ENCODE peak calls at places on chromosomes 4 and X, in nine cellular contexts. Y is activated T-cell treated with anti-CD3 and anti-CD28 coated beads for 48 hours, E is smooth muscle cell of the brain vasculature, B is adipocyte, P is GM20000, H is T-helper 9 cell, V is AG04449, L is lung microvascular endothelial cell, D is Calu3. Z is an unnamed sample.

GRCh38 chr4:31613946-31614623 is 893.9 kb downstream of the PCDH7 start:
- DNase-seq in P (no peak), E (no peak), Y (no peak), H (no peak), L (no peak), D (no peak), B (no peak), V (no peak), Z (no peak)

GRCh38 chrX:41931591-41931990 is 8.2 kb upstream of the CASK start:
- DNase-seq in V (no peak), H (no peak), D (no peak), E (no peak), B (no peak), L (no peak), Y (no peak), P (no peak), Z (no peak)

GRCh38 chrX:14095702-14096101 is 66.0 kb upstream of the GEMIN8 start:
- DNase-seq in B (peak), D (peak), Y (peak), P (peak), L (peak), H (peak), E (peak), V (no peak), Z (peak)

GRCh38 chr4:174286870-174287269 is 3.2 kb downstream of the CEP44 start:
- DNase-seq in B (no peak), L (no peak), H (no peak), P (no peak), D (no peak), Y (no peak), V (no peak), E (no peak), Z (no peak)

GRCh38 chr4:168516841-168517240 is 20.0 kb downstream of the PALLD start:
- DNase-seq in E (no peak), D (no peak), B (no peak), P (no peak), H (no peak), Y (no peak), V (no peak), L (peak), Z (no peak)

GRCh38 chr4:116752027-116752426 is 333.3 kb downstream of the TRAM1L1 start:
- DNase-seq in B (no peak), L (no peak), E (no peak), H (no peak), V (no peak), D (no peak), Y (no peak), P (no peak), Z (no peak)

GRCh38 chr4:99947608-99948007 is 1.2 kb upstream of the DNAJB14 start:
- DNase-seq in Y (no peak), D (no peak), B (peak), P (no peak), E (no peak), L (no peak), V (no peak), H (no peak), Z (no peak)

GRCh38 chrX:69503835-69504625 is at the start of gene NALF2:
- DNase-seq in H (no peak), V (no peak), L (peak), Y (peak), P (peak), D (peak), E (no peak), B (peak), Z (no peak)

GRCh38 chr4:156113138-156113537 is 159.5 kb upstream of the CTSO start:
- DNase-seq in P (no peak), E (no peak), V (no peak), L (no peak), Y (no peak), D (no peak), B (no peak), H (no peak), Z (no peak)

GRCh38 chrX:24838624-24839023 is 144.9 kb downstream of the POLA1 start:
- DNase-seq in B (peak), P (peak), V (no peak), Y (no peak), E (peak), L (peak), D (peak), H (no peak), Z (no peak)

GRCh38 chr4:80183196-80184052 is 13.9 kb upstream of the PRDM8 start:
- DNase-seq in B (no peak), V (no peak), L (no peak), D (no peak), E (no peak), Y (no peak), H (peak), P (peak), Z (peak)

GRCh38 chr4:40323866-40324265 is 11.3 kb upstream of the CHRNA9 start:
- DNase-seq in B (no peak), D (no peak), H (no peak), Y (no peak), L (no peak), V (no peak), P (no peak), E (no peak), Z (no peak)

GRCh38 chrX:77065896-77066295 is 381.3 kb upstream of the FGF16 start:
- DNase-seq in P (no peak), V (no peak), H (no peak), E (no peak), Y (no peak), B (no peak), L (no peak), D (no peak), Z (no peak)

GRCh38 chrX:14694631-14695030 is 165.3 kb downstream of the GLRA2 start:
- DNase-seq in D (no peak), H (no peak), Y (no peak), L (no peak), B (no peak), E (no peak), P (no peak), V (peak), Z (no peak)

GRCh38 chrX:100674705-100675104 is 30.7 kb downstream of the SRPX2 start:
- DNase-seq in P (no peak), H (no peak), B (no peak), Y (no peak), V (no peak), D (no peak), E (no peak), L (no peak), Z (no peak)

GRCh38 chr4:92265066-92265465 is 38.7 kb upstream of the GRID2 start:
- DNase-seq in P (no peak), L (no peak), Y (no peak), B (peak), V (no peak), E (peak), D (no peak), H (no peak), Z (no peak)

GRCh38 chr4:129514852-129515251 is 418.9 kb downstream of the C4orf33 start:
- DNase-seq in D (no peak), H (no peak), L (no peak), Y (no peak), V (no peak), P (no peak), B (no peak), E (no peak), Z (no peak)

GRCh38 chrX:148629435-148629834 is 129.0 kb downstream of the AFF2 start:
- DNase-seq in L (no peak), P (no peak), B (no peak), V (no peak), Y (no peak), D (no peak), H (no peak), E (no peak), Z (no peak)

GRCh38 chr4:184848510-184848909 is 22.7 kb upstream of the ACSL1 start:
- DNase-seq in Y (no peak), P (no peak), V (no peak), E (no peak), B (no peak), L (no peak), D (no peak), H (no peak), Z (no peak)

GRCh38 chr4:184000457-184001395 is 95.6 kb downstream of the STOX2 start:
- DNase-seq in P (no peak), B (no peak), E (no peak), H (no peak), L (no peak), Y (no peak), D (peak), V (no peak), Z (no peak)

GRCh38 chr4:5027366-5027765 is 8.1 kb upstream of the CYTL1 start:
- DNase-seq in L (no peak), E (no peak), Y (no peak), P (no peak), B (peak), D (no peak), H (no peak), V (no peak), Z (no peak)

GRCh38 chrX:31334997-31335396 is 263.2 kb upstream of the FTHL17 start:
- DNase-seq in L (no peak), D (no peak), P (no peak), B (no peak), E (no peak), Y (no peak), H (no peak), V (no peak), Z (no peak)

GRCh38 chrX:108468486-108468885 is 28.8 kb downstream of the COL4A5 start:
- DNase-seq in V (peak), D (no peak), E (no peak), Y (no peak), B (peak), L (no peak), H (no peak), P (no peak), Z (no peak)

GRCh38 chr4:1871471-1872021 is 353 bp downstream of the NSD2 start:
- DNase-seq in H (no peak), E (no peak), V (no peak), Y (no peak), L (peak), P (peak), B (peak), D (peak), Z (no peak)

GRCh38 chrX:31420711-31421151 is 348.9 kb upstream of the FTHL17 start:
- DNase-seq in D (no peak), L (no peak), V (no peak), Y (no peak), H (no peak), P (peak), E (no peak), B (peak), Z (no peak)

GRCh38 chr4:41120297-41121217 is 93.8 kb downstream of the APBB2 start:
- DNase-seq in E (no peak), H (no peak), D (no peak), L (peak), P (no peak), V (no peak), Y (no peak), B (no peak), Z (no peak)

GRCh38 chrX:131402124-131402811 is 113.2 kb upstream of the IGSF1 start:
- DNase-seq in E (no peak), H (no peak), B (no peak), D (no peak), P (no peak), Y (no peak), V (no peak), L (no peak), Z (no peak)

GRCh38 chrX:132488092-132488749 is 617 bp downstream of the MBNL3 start:
- DNase-seq in V (no peak), E (no peak), D (no peak), Y (no peak), L (peak), P (no peak), H (peak), B (peak), Z (peak)

GRCh38 chrX:136200466-136200865 is 50.7 kb downstream of the MAP7D3 start:
- DNase-seq in P (peak), D (peak), V (no peak), Y (no peak), B (peak), H (no peak), L (peak), E (no peak), Z (no peak)

GRCh38 chrX:16946971-16947562 is 609 bp downstream of the REPS2 start:
- DNase-seq in B (no peak), H (peak), Y (no peak), L (no peak), E (no peak), D (peak), P (peak), V (no peak), Z (peak)

GRCh38 chrX:107579956-107580355 is 48.4 kb upstream of the PRPS1 start:
- DNase-seq in D (no peak), E (no peak), L (no peak), B (peak), H (no peak), Y (no peak), P (no peak), V (no peak), Z (no peak)

GRCh38 chrX:118370921-118371624 is 25.2 kb downstream of the WDR44 start:
- DNase-seq in Y (no peak), H (no peak), E (no peak), L (no peak), V (no peak), P (no peak), D (no peak), B (peak), Z (no peak)

GRCh38 chr4:16508968-16509367 is 282.7 kb upstream of the TAPT1 start:
- DNase-seq in Y (no peak), B (no peak), H (no peak), V (no peak), L (peak), E (no peak), P (no peak), D (no peak), Z (no peak)

GRCh38 chrX:22526339-22526738 is 253.6 kb downstream of the CBLL2 start:
- DNase-seq in D (no peak), H (no peak), Y (no peak), P (peak), V (peak), L (peak), E (no peak), B (peak), Z (no peak)